ENCODE peak calls at places on chromosome 7, in seven cellular contexts. One of them, this sample, is unnamed.
A peak's percentile ranks its signal among the peaks of the same experiment; 100 is the strongest.

GRCh38 chr7:132412435-132412834 is 163.8 kb downstream of the PLXNA4 start:
- DNase-seq in left lobe of liver: no peak
- DNase-seq in activated CD4-positive, CD25-positive, alpha-beta regulatory T cell: no peak
- DNase-seq in kidney tubule cell: no peak
- DNase-seq in GM13977: no peak
- DNase-seq in GF-D8: no peak
- DNase-seq in fibroblast of the aortic adventitia: no peak
- DNase-seq in this sample: no peak

GRCh38 chr7:28165971-28166955 is 14.3 kb downstream of the JAZF1 start:
- DNase-seq in fibroblast of the aortic adventitia: peak; percentile 81
- DNase-seq in kidney tubule cell: no peak
- DNase-seq in left lobe of liver: no peak
- DNase-seq in activated CD4-positive, CD25-positive, alpha-beta regulatory T cell: no peak
- DNase-seq in GF-D8: peak; percentile 33
- DNase-seq in GM13977: no peak
- DNase-seq in this sample: no peak

GRCh38 chr7:46459942-46460341 is 538.9 kb upstream of the IGFBP3 start:
- DNase-seq in activated CD4-positive, CD25-positive, alpha-beta regulatory T cell: no peak
- DNase-seq in left lobe of liver: no peak
- DNase-seq in GF-D8: no peak
- DNase-seq in GM13977: no peak
- DNase-seq in fibroblast of the aortic adventitia: no peak
- DNase-seq in kidney tubule cell: no peak
- DNase-seq in this sample: no peak

GRCh38 chr7:108028111-108028510 is 25.1 kb upstream of the LAMB1 start:
- DNase-seq in activated CD4-positive, CD25-positive, alpha-beta regulatory T cell: no peak
- DNase-seq in fibroblast of the aortic adventitia: no peak
- DNase-seq in left lobe of liver: no peak
- DNase-seq in GF-D8: no peak
- DNase-seq in GM13977: no peak
- DNase-seq in kidney tubule cell: no peak
- DNase-seq in this sample: no peak

GRCh38 chr7:29434405-29434804 is 129.2 kb upstream of the PRR15 start:
- DNase-seq in left lobe of liver: no peak
- DNase-seq in activated CD4-positive, CD25-positive, alpha-beta regulatory T cell: no peak
- DNase-seq in GM13977: no peak
- DNase-seq in fibroblast of the aortic adventitia: no peak
- DNase-seq in GF-D8: no peak
- DNase-seq in kidney tubule cell: no peak
- DNase-seq in this sample: no peak

GRCh38 chr7:123355576-123356195 is 155.9 kb upstream of the SLC13A1 start:
- DNase-seq in left lobe of liver: no peak
- DNase-seq in GF-D8: no peak
- DNase-seq in activated CD4-positive, CD25-positive, alpha-beta regulatory T cell: no peak
- DNase-seq in fibroblast of the aortic adventitia: no peak
- DNase-seq in kidney tubule cell: peak; percentile 45
- DNase-seq in GM13977: no peak
- DNase-seq in this sample: no peak

GRCh38 chr7:2809903-2810628 is 34.0 kb downstream of the GNA12 start:
- DNase-seq in GM13977: no peak
- DNase-seq in kidney tubule cell: no peak
- DNase-seq in left lobe of liver: no peak
- DNase-seq in fibroblast of the aortic adventitia: no peak
- DNase-seq in GF-D8: no peak
- DNase-seq in activated CD4-positive, CD25-positive, alpha-beta regulatory T cell: no peak
- DNase-seq in this sample: no peak

GRCh38 chr7:145106001-145106400 is 270.1 kb upstream of the TPK1 start:
- DNase-seq in kidney tubule cell: no peak
- DNase-seq in activated CD4-positive, CD25-positive, alpha-beta regulatory T cell: no peak
- DNase-seq in GF-D8: no peak
- DNase-seq in GM13977: no peak
- DNase-seq in left lobe of liver: no peak
- DNase-seq in fibroblast of the aortic adventitia: no peak
- DNase-seq in this sample: no peak

GRCh38 chr7:113256883-113257531 is 138.7 kb upstream of the SMIM30 start:
- DNase-seq in kidney tubule cell: no peak
- DNase-seq in GM13977: no peak
- DNase-seq in activated CD4-positive, CD25-positive, alpha-beta regulatory T cell: no peak
- DNase-seq in left lobe of liver: no peak
- DNase-seq in GF-D8: no peak
- DNase-seq in fibroblast of the aortic adventitia: peak; percentile 8
- DNase-seq in this sample: no peak

GRCh38 chr7:51329696-51330263 is 13.2 kb upstream of the COBL start:
- DNase-seq in fibroblast of the aortic adventitia: no peak
- DNase-seq in left lobe of liver: no peak
- DNase-seq in activated CD4-positive, CD25-positive, alpha-beta regulatory T cell: no peak
- DNase-seq in kidney tubule cell: no peak
- DNase-seq in GF-D8: no peak
- DNase-seq in GM13977: no peak
- DNase-seq in this sample: no peak

GRCh38 chr7:43164757-43165156 is 52.3 kb downstream of the HECW1 start:
- DNase-seq in activated CD4-positive, CD25-positive, alpha-beta regulatory T cell: no peak
- DNase-seq in left lobe of liver: no peak
- DNase-seq in fibroblast of the aortic adventitia: peak; percentile 92
- DNase-seq in kidney tubule cell: peak; percentile 98
- DNase-seq in GF-D8: no peak
- DNase-seq in GM13977: peak; percentile 75
- DNase-seq in this sample: no peak

GRCh38 chr7:46745700-46746090 is 824.6 kb upstream of the IGFBP3 start:
- DNase-seq in GM13977: no peak
- DNase-seq in kidney tubule cell: peak; percentile 20
- DNase-seq in GF-D8: no peak
- DNase-seq in activated CD4-positive, CD25-positive, alpha-beta regulatory T cell: no peak
- DNase-seq in left lobe of liver: no peak
- DNase-seq in fibroblast of the aortic adventitia: no peak
- DNase-seq in this sample: no peak

GRCh38 chr7:85833071-85833470 is 646.2 kb upstream of the SEMA3D start:
- DNase-seq in left lobe of liver: no peak
- DNase-seq in fibroblast of the aortic adventitia: peak; percentile 50
- DNase-seq in kidney tubule cell: no peak
- DNase-seq in GF-D8: no peak
- DNase-seq in GM13977: no peak
- DNase-seq in activated CD4-positive, CD25-positive, alpha-beta regulatory T cell: no peak
- DNase-seq in this sample: no peak

GRCh38 chr7:28858206-28858605 is 99.9 kb downstream of the TRIL start:
- DNase-seq in fibroblast of the aortic adventitia: peak; percentile 78
- DNase-seq in GM13977: no peak
- DNase-seq in GF-D8: no peak
- DNase-seq in kidney tubule cell: peak; percentile 73
- DNase-seq in left lobe of liver: no peak
- DNase-seq in activated CD4-positive, CD25-positive, alpha-beta regulatory T cell: no peak
- DNase-seq in this sample: no peak

GRCh38 chr7:93133020-93133419 is 15.2 kb downstream of the SAMD9L start:
- DNase-seq in left lobe of liver: no peak
- DNase-seq in GF-D8: no peak
- DNase-seq in fibroblast of the aortic adventitia: no peak
- DNase-seq in GM13977: no peak
- DNase-seq in kidney tubule cell: no peak
- DNase-seq in activated CD4-positive, CD25-positive, alpha-beta regulatory T cell: no peak
- DNase-seq in this sample: no peak

GRCh38 chr7:105654994-105655900 is 74.0 kb upstream of the EFCAB10 start:
- DNase-seq in activated CD4-positive, CD25-positive, alpha-beta regulatory T cell: no peak
- DNase-seq in kidney tubule cell: peak; percentile 31
- DNase-seq in GF-D8: no peak
- DNase-seq in GM13977: no peak
- DNase-seq in fibroblast of the aortic adventitia: peak; percentile 79
- DNase-seq in left lobe of liver: no peak
- DNase-seq in this sample: no peak

GRCh38 chr7:69845721-69846495 is 247.6 kb downstream of the AUTS2 start:
- DNase-seq in fibroblast of the aortic adventitia: no peak
- DNase-seq in GM13977: no peak
- DNase-seq in kidney tubule cell: no peak
- DNase-seq in GF-D8: no peak
- DNase-seq in activated CD4-positive, CD25-positive, alpha-beta regulatory T cell: no peak
- DNase-seq in left lobe of liver: no peak
- DNase-seq in this sample: peak; percentile 20

GRCh38 chr7:141664450-141664849 is 37.5 kb downstream of the DENND11 start:
- DNase-seq in left lobe of liver: peak; percentile 66
- DNase-seq in activated CD4-positive, CD25-positive, alpha-beta regulatory T cell: no peak
- DNase-seq in GM13977: no peak
- DNase-seq in kidney tubule cell: no peak
- DNase-seq in fibroblast of the aortic adventitia: no peak
- DNase-seq in GF-D8: no peak
- DNase-seq in this sample: no peak

GRCh38 chr7:154975984-154976383 is 26.9 kb downstream of the PAXIP1 start:
- DNase-seq in GF-D8: peak; percentile 45
- DNase-seq in left lobe of liver: no peak
- DNase-seq in kidney tubule cell: no peak
- DNase-seq in activated CD4-positive, CD25-positive, alpha-beta regulatory T cell: no peak
- DNase-seq in fibroblast of the aortic adventitia: no peak
- DNase-seq in GM13977: no peak
- DNase-seq in this sample: peak; percentile 42

GRCh38 chr7:157745721-157746709 is 409.2 kb downstream of the DNAJB6 start:
- DNase-seq in fibroblast of the aortic adventitia: no peak
- DNase-seq in left lobe of liver: no peak
- DNase-seq in GM13977: no peak
- DNase-seq in kidney tubule cell: no peak
- DNase-seq in GF-D8: no peak
- DNase-seq in activated CD4-positive, CD25-positive, alpha-beta regulatory T cell: no peak
- DNase-seq in this sample: no peak

GRCh38 chr7:131040467-131040932 is 287.2 kb upstream of the MKLN1 start:
- DNase-seq in GF-D8: peak; percentile 27
- DNase-seq in fibroblast of the aortic adventitia: peak; percentile 84
- DNase-seq in activated CD4-positive, CD25-positive, alpha-beta regulatory T cell: no peak
- DNase-seq in GM13977: peak; percentile 68
- DNase-seq in left lobe of liver: no peak
- DNase-seq in kidney tubule cell: peak; percentile 72
- DNase-seq in this sample: peak; percentile 76

GRCh38 chr7:18167815-18168214 is 140.2 kb upstream of the PRPS1L1 start:
- DNase-seq in left lobe of liver: no peak
- DNase-seq in kidney tubule cell: no peak
- DNase-seq in GM13977: no peak
- DNase-seq in fibroblast of the aortic adventitia: peak; percentile 19
- DNase-seq in GF-D8: no peak
- DNase-seq in activated CD4-positive, CD25-positive, alpha-beta regulatory T cell: no peak
- DNase-seq in this sample: no peak

GRCh38 chr7:122532406-122533269 is 166.3 kb downstream of the RNF133 start:
- DNase-seq in activated CD4-positive, CD25-positive, alpha-beta regulatory T cell: no peak
- DNase-seq in GF-D8: no peak
- DNase-seq in fibroblast of the aortic adventitia: peak; percentile 50
- DNase-seq in kidney tubule cell: peak; percentile 16
- DNase-seq in GM13977: peak; percentile 2
- DNase-seq in left lobe of liver: no peak
- DNase-seq in this sample: peak; percentile 41

GRCh38 chr7:124813962-124814798 is 48.6 kb upstream of the GPR37 start:
- DNase-seq in GF-D8: no peak
- DNase-seq in left lobe of liver: no peak
- DNase-seq in GM13977: no peak
- DNase-seq in fibroblast of the aortic adventitia: no peak
- DNase-seq in kidney tubule cell: no peak
- DNase-seq in activated CD4-positive, CD25-positive, alpha-beta regulatory T cell: no peak
- DNase-seq in this sample: no peak

GRCh38 chr7:94431203-94431602 is 36.5 kb downstream of the COL1A2 start:
- DNase-seq in GF-D8: no peak
- DNase-seq in kidney tubule cell: no peak
- DNase-seq in fibroblast of the aortic adventitia: peak; percentile 65
- DNase-seq in activated CD4-positive, CD25-positive, alpha-beta regulatory T cell: no peak
- DNase-seq in GM13977: no peak
- DNase-seq in left lobe of liver: no peak
- DNase-seq in this sample: no peak

GRCh38 chr7:73707045-73707631 is 12.3 kb downstream of the STX1A start:
- DNase-seq in GM13977: no peak
- DNase-seq in activated CD4-positive, CD25-positive, alpha-beta regulatory T cell: no peak
- DNase-seq in left lobe of liver: no peak
- DNase-seq in kidney tubule cell: peak; percentile 86
- DNase-seq in GF-D8: peak; percentile 36
- DNase-seq in fibroblast of the aortic adventitia: no peak
- DNase-seq in this sample: peak; percentile 58

GRCh38 chr7:45123913-45124312 is 12.4 kb upstream of the TBRG4 start:
- DNase-seq in GM13977: no peak
- DNase-seq in GF-D8: no peak
- DNase-seq in activated CD4-positive, CD25-positive, alpha-beta regulatory T cell: no peak
- DNase-seq in fibroblast of the aortic adventitia: no peak
- DNase-seq in left lobe of liver: no peak
- DNase-seq in kidney tubule cell: no peak
- DNase-seq in this sample: no peak

This sample was measured in KBM-7.